ENCODE peak calls at places on chromosomes 11 and 22, in four cellular contexts. One of them, this sample, is unnamed.

GRCh38 chr11:105673089-105673488 is 63.2 kb downstream of the GRIA4 start:
- DNase-seq in cardiac muscle cell: peak
- DNase-seq in BJ: no peak
- DNase-seq in heart right ventricle: peak
- DNase-seq in this sample: peak

GRCh38 chr22:24189249-24190158 is 8.2 kb downstream of the SUSD2 start:
- DNase-seq in cardiac muscle cell: peak
- DNase-seq in BJ: no peak
- DNase-seq in heart right ventricle: peak
- DNase-seq in this sample: no peak

GRCh38 chr11:28628412-28628811 is 520.2 kb downstream of the METTL15 start:
- DNase-seq in cardiac muscle cell: no peak
- DNase-seq in BJ: no peak
- DNase-seq in heart right ventricle: no peak
- DNase-seq in this sample: no peak

GRCh38 chr22:24137595-24137994 is 43.7 kb upstream of the SUSD2 start:
- DNase-seq in cardiac muscle cell: peak
- DNase-seq in BJ: peak
- DNase-seq in heart right ventricle: no peak
- DNase-seq in this sample: peak

GRCh38 chr22:20904008-20904979 is 12.9 kb upstream of the CRKL start:
- DNase-seq in cardiac muscle cell: peak
- DNase-seq in BJ: peak
- DNase-seq in heart right ventricle: no peak
- DNase-seq in this sample: no peak

GRCh38 chr11:73326929-73327811 is 19.1 kb downstream of the ARHGEF17 start:
- DNase-seq in cardiac muscle cell: peak
- DNase-seq in BJ: no peak
- DNase-seq in heart right ventricle: no peak
- DNase-seq in this sample: no peak

GRCh38 chr11:16527525-16528246 is 171.3 kb upstream of the SOX6 start:
- DNase-seq in cardiac muscle cell: no peak
- DNase-seq in BJ: no peak
- DNase-seq in heart right ventricle: no peak
- DNase-seq in this sample: no peak

GRCh38 chr11:46363031-46363407 is 15.8 kb downstream of the DGKZ start:
- DNase-seq in cardiac muscle cell: peak
- DNase-seq in BJ: no peak
- DNase-seq in heart right ventricle: peak
- DNase-seq in this sample: no peak

GRCh38 chr22:45248832-45249561 is 8.3 kb upstream of the KIAA0930 start:
- DNase-seq in cardiac muscle cell: no peak
- DNase-seq in BJ: no peak
- DNase-seq in heart right ventricle: no peak
- DNase-seq in this sample: no peak

GRCh38 chr22:49052023-49052538 is 775.6 kb downstream of the BRD1 start:
- DNase-seq in cardiac muscle cell: peak
- DNase-seq in BJ: no peak
- DNase-seq in heart right ventricle: no peak
- DNase-seq in this sample: no peak

GRCh38 chr11:73271936-73272679 is at the start of gene P2RY6:
- DNase-seq in cardiac muscle cell: peak
- DNase-seq in BJ: no peak
- DNase-seq in heart right ventricle: no peak
- DNase-seq in this sample: no peak

GRCh38 chr11:119873761-119874421 is 144.9 kb upstream of the NECTIN1 start:
- DNase-seq in cardiac muscle cell: no peak
- DNase-seq in BJ: no peak
- DNase-seq in heart right ventricle: no peak
- DNase-seq in this sample: no peak

GRCh38 chr11:2766166-2766565 is 66.4 kb upstream of the KCNQ1OT1 start:
- DNase-seq in cardiac muscle cell: no peak
- DNase-seq in BJ: no peak
- DNase-seq in heart right ventricle: peak
- DNase-seq in this sample: no peak

GRCh38 chr11:94658386-94658785 is 91.2 kb downstream of the PIWIL4 start:
- DNase-seq in cardiac muscle cell: no peak
- DNase-seq in BJ: no peak
- DNase-seq in heart right ventricle: peak
- DNase-seq in this sample: peak

GRCh38 chr22:23547818-23548500 is 32.1 kb downstream of the IGLL1 start:
- DNase-seq in cardiac muscle cell: no peak
- DNase-seq in BJ: no peak
- DNase-seq in heart right ventricle: no peak
- DNase-seq in this sample: no peak

GRCh38 chr22:43831561-43832392 is 19.7 kb upstream of the EFCAB6 start:
- DNase-seq in cardiac muscle cell: no peak
- DNase-seq in BJ: no peak
- DNase-seq in heart right ventricle: no peak
- DNase-seq in this sample: no peak

GRCh38 chr11:108394744-108395284 is 72.5 kb downstream of the C11orf65 start:
- DNase-seq in cardiac muscle cell: peak
- DNase-seq in BJ: no peak
- DNase-seq in heart right ventricle: no peak
- DNase-seq in this sample: no peak

GRCh38 chr11:58914821-58915543 is 24.3 kb upstream of the GLYATL1 start:
- DNase-seq in cardiac muscle cell: no peak
- DNase-seq in BJ: no peak
- DNase-seq in heart right ventricle: no peak
- DNase-seq in this sample: no peak

GRCh38 chr11:131688056-131688693 is 317.8 kb downstream of the NTM start:
- DNase-seq in cardiac muscle cell: peak
- DNase-seq in BJ: no peak
- DNase-seq in heart right ventricle: peak
- DNase-seq in this sample: no peak

GRCh38 chr11:128520886-128521696 is 66.3 kb downstream of the ETS1 start:
- DNase-seq in cardiac muscle cell: no peak
- DNase-seq in BJ: no peak
- DNase-seq in heart right ventricle: no peak
- DNase-seq in this sample: no peak

GRCh38 chr11:128518493-128519207 is 68.7 kb downstream of the ETS1 start:
- DNase-seq in cardiac muscle cell: peak
- DNase-seq in BJ: no peak
- DNase-seq in heart right ventricle: no peak
- DNase-seq in this sample: no peak

GRCh38 chr11:128521697-128522062 is 65.7 kb downstream of the ETS1 start:
- DNase-seq in cardiac muscle cell: no peak
- DNase-seq in BJ: no peak
- DNase-seq in heart right ventricle: no peak
- DNase-seq in this sample: no peak

GRCh38 chr11:128519353-128519752 is 68.0 kb downstream of the ETS1 start:
- DNase-seq in cardiac muscle cell: no peak
- DNase-seq in BJ: no peak
- DNase-seq in heart right ventricle: no peak
- DNase-seq in this sample: no peak

GRCh38 chr11:128520206-128520885 is 67.0 kb downstream of the ETS1 start:
- DNase-seq in cardiac muscle cell: no peak
- DNase-seq in BJ: no peak
- DNase-seq in heart right ventricle: no peak
- DNase-seq in this sample: no peak
- TF ChIP-seq CTCF in cardiac muscle cell: no peak
- TF ChIP-seq CTCF in BJ: no peak
- TF ChIP-seq CTCF in heart right ventricle: no peak
- TF ChIP-seq CTCF in this sample: no peak

GRCh38 chr11:36383200-36383599 is 87.1 kb downstream of the PRR5L start:
- DNase-seq in cardiac muscle cell: no peak
- DNase-seq in BJ: no peak
- DNase-seq in heart right ventricle: no peak
- DNase-seq in this sample: no peak
- H3K4me3 ChIP-seq in cardiac muscle cell: no peak
- H3K4me3 ChIP-seq in BJ: no peak
- H3K4me3 ChIP-seq in heart right ventricle: no peak
- H3K4me3 ChIP-seq in this sample: no peak

GRCh38 chr11:113249491-113249763 is 65.0 kb upstream of the TTC12 start:
- DNase-seq in cardiac muscle cell: peak
- DNase-seq in BJ: no peak
- DNase-seq in heart right ventricle: no peak
- DNase-seq in this sample: no peak
- TF ChIP-seq CTCF in cardiac muscle cell: peak
- TF ChIP-seq CTCF in BJ: peak
- TF ChIP-seq CTCF in heart right ventricle: peak
- TF ChIP-seq CTCF in this sample: peak

GRCh38 chr11:62851807-62852522 is 12.6 kb upstream of the WDR74 start:
- DNase-seq in cardiac muscle cell: no peak
- DNase-seq in BJ: no peak
- DNase-seq in heart right ventricle: no peak
- DNase-seq in this sample: no peak

GRCh38 chr11:62854825-62855570 is 15.6 kb upstream of the WDR74 start:
- DNase-seq in cardiac muscle cell: no peak
- DNase-seq in BJ: no peak
- DNase-seq in heart right ventricle: no peak
- DNase-seq in this sample: no peak

GRCh38 chr11:62854013-62854824 is 14.8 kb upstream of the WDR74 start:
- DNase-seq in cardiac muscle cell: no peak
- DNase-seq in BJ: no peak
- DNase-seq in heart right ventricle: no peak
- DNase-seq in this sample: no peak

GRCh38 chr11:62852523-62853188 is 13.3 kb upstream of the WDR74 start:
- DNase-seq in cardiac muscle cell: no peak
- DNase-seq in BJ: no peak
- DNase-seq in heart right ventricle: no peak
- DNase-seq in this sample: no peak

DNA sequence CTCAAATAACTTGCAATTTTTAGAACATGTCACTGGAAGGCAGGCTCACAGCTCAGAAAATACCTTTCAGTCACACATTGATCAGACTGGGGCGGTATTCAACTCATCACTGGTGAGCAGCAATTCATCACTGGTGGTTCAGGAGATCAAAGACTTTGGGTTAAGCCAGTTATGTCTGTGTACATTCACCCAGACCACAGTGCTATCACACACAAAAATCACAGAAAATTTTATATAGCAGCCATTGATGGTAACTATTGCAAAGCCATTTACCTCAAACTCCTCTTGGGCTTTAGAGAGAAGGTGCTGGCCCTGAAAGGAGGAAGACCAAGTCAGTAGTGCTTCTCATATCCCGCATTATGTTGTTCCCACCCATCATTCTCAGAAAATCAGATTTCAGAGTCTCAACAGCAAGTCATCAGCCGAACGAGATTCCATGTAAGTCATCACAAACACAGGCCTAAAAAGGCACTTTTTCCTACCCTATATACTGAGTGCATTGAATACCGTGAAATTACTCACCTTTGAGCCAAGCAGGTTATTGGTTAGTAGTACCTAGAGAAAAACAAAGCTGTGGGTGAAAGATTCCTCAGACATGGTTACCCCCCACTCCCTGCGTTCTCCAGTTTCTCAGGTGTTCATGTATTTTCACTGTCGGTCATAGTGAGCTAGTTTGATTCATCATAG is 14.0 kb upstream of the WDR74 start:
- DNase-seq in cardiac muscle cell: no peak
- DNase-seq in BJ: no peak
- DNase-seq in heart right ventricle: no peak
- DNase-seq in this sample: no peak
- H3K4me3 ChIP-seq in cardiac muscle cell: peak
- H3K4me3 ChIP-seq in BJ: peak
- H3K4me3 ChIP-seq in heart right ventricle: no peak
- H3K4me3 ChIP-seq in this sample: peak

GRCh38 chr11:79449040-79449439 is 8.2 kb upstream of the TENM4 start:
- DNase-seq in cardiac muscle cell: no peak
- DNase-seq in BJ: no peak
- DNase-seq in heart right ventricle: no peak
- DNase-seq in this sample: no peak
- TF ChIP-seq CTCF in cardiac muscle cell: no peak
- TF ChIP-seq CTCF in BJ: no peak
- TF ChIP-seq CTCF in heart right ventricle: no peak
- TF ChIP-seq CTCF in this sample: no peak

GRCh38 chr11:66328036-66328306 is 8.3 kb downstream of the RIN1 start:
- DNase-seq in cardiac muscle cell: no peak
- DNase-seq in BJ: no peak
- DNase-seq in heart right ventricle: no peak
- DNase-seq in this sample: no peak

GRCh38 chr11:66324626-66325025 is 7.8 kb upstream of the CD248 start:
- DNase-seq in cardiac muscle cell: peak
- DNase-seq in BJ: no peak
- DNase-seq in heart right ventricle: no peak
- DNase-seq in this sample: no peak

GRCh38 chr11:66327171-66328035 is 8.8 kb downstream of the RIN1 start:
- DNase-seq in cardiac muscle cell: peak
- DNase-seq in BJ: no peak
- DNase-seq in heart right ventricle: no peak
- DNase-seq in this sample: no peak

GRCh38 chr11:66325140-66325754 is 8.4 kb upstream of the CD248 start:
- DNase-seq in cardiac muscle cell: no peak
- DNase-seq in BJ: no peak
- DNase-seq in heart right ventricle: no peak
- DNase-seq in this sample: no peak

DNA sequence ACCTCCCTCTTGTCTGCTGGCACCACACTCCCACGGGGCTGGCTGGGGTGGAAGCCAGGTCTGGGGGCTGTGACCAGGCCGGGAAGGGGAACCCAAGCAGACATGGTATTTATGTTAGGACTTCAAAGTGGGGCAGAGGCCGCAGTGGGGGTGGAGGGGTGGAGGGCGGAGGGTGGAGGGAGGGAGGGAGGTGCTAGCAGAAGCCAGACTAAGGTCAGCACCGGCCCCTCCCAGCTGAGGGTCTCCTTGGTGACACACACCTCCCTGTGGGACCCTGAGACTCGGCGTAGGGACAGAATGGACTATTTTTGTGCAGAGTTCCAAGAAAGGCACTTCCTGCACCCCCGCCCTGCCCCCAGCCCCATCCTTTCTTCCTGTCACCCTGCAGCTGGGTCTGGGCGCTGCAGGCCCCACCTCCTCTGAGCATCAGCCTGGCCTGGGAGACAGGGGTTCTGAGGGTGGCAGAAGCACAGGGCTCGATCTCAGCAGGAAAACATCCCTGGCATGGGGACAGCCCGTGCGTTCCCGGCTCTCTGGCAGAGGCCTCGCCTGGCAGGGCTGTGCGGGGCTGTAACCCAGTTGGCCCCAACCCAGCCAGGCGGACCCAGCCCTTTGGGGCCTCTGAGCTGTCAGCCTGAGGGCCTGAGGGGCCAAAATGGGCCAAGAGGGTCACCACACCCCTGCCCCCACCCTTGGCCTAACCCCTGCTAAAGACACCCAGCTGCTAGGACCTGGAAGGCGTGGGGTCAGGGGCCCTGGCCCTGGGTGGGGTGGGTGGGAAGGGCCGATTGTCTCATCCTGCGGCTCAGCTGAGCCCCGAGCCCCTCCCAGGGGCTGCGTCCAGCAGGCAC is 9.6 kb upstream of the CD248 start:
- DNase-seq in cardiac muscle cell: peak
- DNase-seq in BJ: no peak
- DNase-seq in heart right ventricle: peak
- DNase-seq in this sample: no peak
- H3K4me3 ChIP-seq in cardiac muscle cell: no peak
- H3K4me3 ChIP-seq in BJ: no peak
- H3K4me3 ChIP-seq in heart right ventricle: no peak
- H3K4me3 ChIP-seq in this sample: no peak